ENCODE peak calls at places on chromosome 17, in nine cellular contexts. One of them, this sample, is unnamed.

GRCh38 chr17:51650202-51650601 is 389.9 kb downstream of the UTP18 start:
- DNase-seq in pancreas: no peak
- DNase-seq in breast epithelium: no peak
- DNase-seq in heart left ventricle: no peak
- DNase-seq in IMR-90: no peak
- DNase-seq in testis: no peak
- DNase-seq in GM23248: no peak
- DNase-seq in brain microvascular endothelial cell: no peak
- DNase-seq in adipocyte: no peak
- DNase-seq in this sample: no peak

GRCh38 chr17:10336393-10336792 is 36.4 kb downstream of the MYH13 start:
- DNase-seq in pancreas: no peak
- DNase-seq in breast epithelium: no peak
- DNase-seq in heart left ventricle: no peak
- DNase-seq in IMR-90: no peak
- DNase-seq in testis: no peak
- DNase-seq in GM23248: no peak
- DNase-seq in brain microvascular endothelial cell: no peak
- DNase-seq in adipocyte: no peak
- DNase-seq in this sample: no peak

GRCh38 chr17:68594552-68594951 is 6.6 kb downstream of the FAM20A start:
- DNase-seq in pancreas: no peak
- DNase-seq in breast epithelium: no peak
- DNase-seq in heart left ventricle: no peak
- DNase-seq in IMR-90: no peak
- DNase-seq in testis: no peak
- DNase-seq in GM23248: no peak
- DNase-seq in brain microvascular endothelial cell: no peak
- DNase-seq in adipocyte: no peak
- DNase-seq in this sample: no peak

GRCh38 chr17:17043668-17044226 is 1.5 kb downstream of the MPRIP start:
- DNase-seq in pancreas: no peak
- DNase-seq in breast epithelium: peak; percentile 47
- DNase-seq in heart left ventricle: no peak
- DNase-seq in IMR-90: peak; percentile 13
- DNase-seq in testis: no peak
- DNase-seq in GM23248: peak; percentile 36
- DNase-seq in brain microvascular endothelial cell: no peak
- DNase-seq in adipocyte: peak; percentile 52
- DNase-seq in this sample: peak; percentile 15

GRCh38 chr17:46795379-46795952 is 23.0 kb downstream of the WNT3 start:
- DNase-seq in pancreas: no peak
- DNase-seq in breast epithelium: no peak
- DNase-seq in heart left ventricle: no peak
- DNase-seq in IMR-90: no peak
- DNase-seq in testis: no peak
- DNase-seq in GM23248: peak; percentile 26
- DNase-seq in brain microvascular endothelial cell: peak; percentile 77
- DNase-seq in adipocyte: no peak
- DNase-seq in this sample: no peak

GRCh38 chr17:44083250-44083849 is 12.8 kb downstream of the G6PC3 start:
- DNase-seq in pancreas: no peak
- DNase-seq in breast epithelium: no peak
- DNase-seq in heart left ventricle: no peak
- DNase-seq in IMR-90: no peak
- DNase-seq in testis: no peak
- DNase-seq in GM23248: no peak
- DNase-seq in brain microvascular endothelial cell: no peak
- DNase-seq in adipocyte: no peak
- DNase-seq in this sample: peak; percentile 47

GRCh38 chr17:79810138-79811027 is 13.5 kb upstream of the CBX8 start:
- DNase-seq in pancreas: peak; percentile 69
- DNase-seq in breast epithelium: no peak
- DNase-seq in heart left ventricle: peak; percentile 71
- DNase-seq in IMR-90: peak; percentile 76
- DNase-seq in testis: peak; percentile 89
- DNase-seq in GM23248: peak; percentile 86
- DNase-seq in brain microvascular endothelial cell: peak; percentile 54
- DNase-seq in adipocyte: peak; percentile 79
- DNase-seq in this sample: peak; percentile 59

GRCh38 chr17:7552621-7553051 is 3.8 kb downstream of the TNFSF12 start:
- DNase-seq in pancreas: no peak
- DNase-seq in breast epithelium: no peak
- DNase-seq in heart left ventricle: no peak
- DNase-seq in IMR-90: no peak
- DNase-seq in testis: no peak
- DNase-seq in GM23248: no peak
- DNase-seq in brain microvascular endothelial cell: no peak
- DNase-seq in adipocyte: no peak
- DNase-seq in this sample: no peak

GRCh38 chr17:3318336-3318735 is 20.2 kb upstream of the OR3A1 start:
- DNase-seq in pancreas: no peak
- DNase-seq in breast epithelium: no peak
- DNase-seq in heart left ventricle: no peak
- DNase-seq in IMR-90: no peak
- DNase-seq in testis: no peak
- DNase-seq in GM23248: no peak
- DNase-seq in brain microvascular endothelial cell: no peak
- DNase-seq in adipocyte: no peak
- DNase-seq in this sample: peak; percentile 82

GRCh38 chr17:19833914-19834313 is 33.8 kb downstream of the ULK2 start:
- DNase-seq in pancreas: no peak
- DNase-seq in breast epithelium: no peak
- DNase-seq in heart left ventricle: no peak
- DNase-seq in IMR-90: peak; percentile 3
- DNase-seq in testis: no peak
- DNase-seq in GM23248: peak; percentile 7
- DNase-seq in brain microvascular endothelial cell: no peak
- DNase-seq in adipocyte: no peak
- DNase-seq in this sample: peak; percentile 18

GRCh38 chr17:76487451-76488192 is 13.6 kb downstream of the RHBDF2 start:
- DNase-seq in pancreas: no peak
- DNase-seq in breast epithelium: no peak
- DNase-seq in heart left ventricle: no peak
- DNase-seq in IMR-90: no peak
- DNase-seq in testis: no peak
- DNase-seq in GM23248: no peak
- DNase-seq in brain microvascular endothelial cell: no peak
- DNase-seq in adipocyte: no peak
- DNase-seq in this sample: no peak

GRCh38 chr17:74901353-74902145 is 8.1 kb upstream of the FADS6 start:
- DNase-seq in pancreas: no peak
- DNase-seq in breast epithelium: no peak
- DNase-seq in heart left ventricle: no peak
- DNase-seq in IMR-90: no peak
- DNase-seq in testis: no peak
- DNase-seq in GM23248: no peak
- DNase-seq in brain microvascular endothelial cell: no peak
- DNase-seq in adipocyte: no peak
- DNase-seq in this sample: no peak
- H3K27me3 ChIP-seq in pancreas: no peaks in the 10 kb centered on the region
- H3K27me3 ChIP-seq in breast epithelium: no peaks in the 10 kb centered on the region
- H3K27me3 ChIP-seq in heart left ventricle: peaks cover 9% of the 10 kb centered on the region
- H3K27me3 ChIP-seq in IMR-90: peaks cover 43% of the 10 kb centered on the region
- H3K27me3 ChIP-seq in testis: no peaks in the 10 kb centered on the region
- H3K27me3 ChIP-seq in GM23248: peaks cover 32% of the 10 kb centered on the region
- H3K27me3 ChIP-seq in brain microvascular endothelial cell: peaks cover 1% of the 10 kb centered on the region
- H3K27me3 ChIP-seq in adipocyte: peaks cover 46% of the 10 kb centered on the region
- H3K27me3 ChIP-seq in this sample: peaks cover under 1% of the 10 kb centered on the region

DNA sequence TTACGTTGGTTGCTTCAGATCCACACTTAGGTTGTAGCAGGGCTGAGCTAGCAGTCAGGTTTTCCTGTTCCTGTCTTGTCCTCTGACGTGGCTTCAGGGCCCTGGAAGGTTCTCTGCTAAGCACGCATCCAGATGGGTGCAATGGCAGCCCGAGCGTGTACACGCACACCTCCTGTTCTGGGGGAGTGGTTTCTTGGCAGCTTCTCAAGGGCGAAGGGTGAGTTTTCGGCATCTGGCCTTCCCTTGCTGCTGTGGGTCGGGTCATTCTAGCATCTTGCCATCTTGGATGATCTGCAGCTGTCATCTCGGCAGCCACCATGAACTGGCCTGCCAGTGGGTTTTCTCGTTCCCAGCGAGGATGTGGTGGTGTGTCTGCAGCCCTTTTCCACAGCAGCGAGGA is 10.5 kb downstream of the MSI2 start:
- DNase-seq in pancreas: no peak
- DNase-seq in breast epithelium: no peak
- DNase-seq in heart left ventricle: no peak
- DNase-seq in IMR-90: no peak
- DNase-seq in testis: no peak
- DNase-seq in GM23248: no peak
- DNase-seq in brain microvascular endothelial cell: no peak
- DNase-seq in adipocyte: no peak
- DNase-seq in this sample: no peak
- H3K36me3 ChIP-seq in pancreas: peaks cover 11% of the 10 kb centered on the region
- H3K36me3 ChIP-seq in breast epithelium: no peaks in the 10 kb centered on the region
- H3K36me3 ChIP-seq in heart left ventricle: peaks cover 7% of the 10 kb centered on the region
- H3K36me3 ChIP-seq in IMR-90: peaks cover 31% of the 10 kb centered on the region
- H3K36me3 ChIP-seq in testis: no peaks in the 10 kb centered on the region
- H3K36me3 ChIP-seq in GM23248: no peaks in the 10 kb centered on the region
- H3K36me3 ChIP-seq in brain microvascular endothelial cell: peaks cover 9% of the 10 kb centered on the region
- H3K36me3 ChIP-seq in adipocyte: peaks cover 12% of the 10 kb centered on the region
- H3K36me3 ChIP-seq in this sample: peaks cover 5% of the 10 kb centered on the region

DNA sequence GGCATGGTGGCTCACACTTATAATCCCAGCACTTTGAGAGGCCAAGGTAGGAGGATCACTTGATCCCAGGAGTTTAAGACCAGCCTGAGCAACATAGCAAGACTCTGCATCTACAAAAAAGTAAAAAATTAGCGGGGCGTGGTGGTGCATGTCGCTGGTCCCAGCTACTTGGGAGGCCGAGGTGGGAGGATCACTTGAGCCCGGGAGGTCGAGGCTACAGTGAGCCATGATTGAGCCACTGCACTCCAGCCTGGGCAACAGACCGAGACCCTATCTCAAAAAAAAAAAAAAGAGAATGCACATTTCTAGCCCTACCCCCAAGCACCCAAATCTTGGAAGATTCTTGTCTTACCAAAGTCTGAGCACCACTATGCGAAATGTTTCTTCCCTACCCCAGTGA is 15.6 kb upstream of the RHOT1 start:
- DNase-seq in pancreas: no peak
- DNase-seq in breast epithelium: no peak
- DNase-seq in heart left ventricle: no peak
- DNase-seq in IMR-90: no peak
- DNase-seq in testis: no peak
- DNase-seq in GM23248: no peak
- DNase-seq in brain microvascular endothelial cell: no peak
- DNase-seq in adipocyte: no peak
- DNase-seq in this sample: no peak
- H3K4me3 ChIP-seq in pancreas: no peak overlapping the region
- H3K4me3 ChIP-seq in breast epithelium: peak overlapping the region; percentile 47
- H3K4me3 ChIP-seq in heart left ventricle: no peak overlapping the region
- H3K4me3 ChIP-seq in IMR-90: no peak overlapping the region
- H3K4me3 ChIP-seq in testis: no peak overlapping the region
- H3K4me3 ChIP-seq in GM23248: peak overlapping the region; percentile 87
- H3K4me3 ChIP-seq in brain microvascular endothelial cell: no peak overlapping the region
- H3K4me3 ChIP-seq in adipocyte: peak overlapping the region; percentile 87
- H3K4me3 ChIP-seq in this sample: no peak overlapping the region

DNA sequence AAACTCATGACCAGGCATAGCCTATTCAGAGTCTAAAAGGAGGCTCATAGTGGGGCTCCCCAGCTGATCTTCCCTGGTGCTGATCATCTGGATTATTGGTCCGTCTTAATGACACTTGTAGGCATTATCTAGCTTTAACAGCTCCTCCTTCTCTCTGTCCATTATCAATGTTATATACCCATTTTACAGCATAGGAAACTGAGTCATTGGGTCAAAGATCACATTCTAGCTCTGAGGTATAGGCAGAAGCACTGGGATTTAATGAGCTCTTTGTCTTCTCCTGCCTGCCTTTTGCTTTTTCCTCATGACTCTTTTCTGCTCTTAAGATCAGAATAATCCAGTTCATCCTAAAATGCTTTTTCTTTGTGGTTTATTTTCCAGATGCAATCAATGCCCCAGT is 756 bp downstream of the CCL2 start:
- DNase-seq in pancreas: no peak
- DNase-seq in breast epithelium: no peak
- DNase-seq in heart left ventricle: no peak
- DNase-seq in IMR-90: no peak
- DNase-seq in testis: no peak
- DNase-seq in GM23248: no peak
- DNase-seq in brain microvascular endothelial cell: no peak
- DNase-seq in adipocyte: no peak
- DNase-seq in this sample: no peak
- H3K27me3 ChIP-seq in pancreas: no peaks in the 10 kb centered on the region
- H3K27me3 ChIP-seq in breast epithelium: no peaks in the 10 kb centered on the region
- H3K27me3 ChIP-seq in heart left ventricle: no peaks in the 10 kb centered on the region
- H3K27me3 ChIP-seq in IMR-90: no peaks in the 10 kb centered on the region
- H3K27me3 ChIP-seq in testis: no peaks in the 10 kb centered on the region
- H3K27me3 ChIP-seq in GM23248: no peaks in the 10 kb centered on the region
- H3K27me3 ChIP-seq in brain microvascular endothelial cell: no peaks in the 10 kb centered on the region
- H3K27me3 ChIP-seq in adipocyte: no peaks in the 10 kb centered on the region
- H3K27me3 ChIP-seq in this sample: no peaks in the 10 kb centered on the region

GRCh38 chr17:82056729-82057621 is 5.3 kb downstream of the GPS1 start:
- DNase-seq in pancreas: peak; percentile 33
- DNase-seq in breast epithelium: no peak
- DNase-seq in heart left ventricle: no peak
- DNase-seq in IMR-90: no peak
- DNase-seq in testis: no peak
- DNase-seq in GM23248: no peak
- DNase-seq in brain microvascular endothelial cell: no peak
- DNase-seq in adipocyte: no peak
- DNase-seq in this sample: no peak
- H3K36me3 ChIP-seq in pancreas: peaks cover 42% of the 10 kb centered on the region
- H3K36me3 ChIP-seq in breast epithelium: peaks cover 5% of the 10 kb centered on the region
- H3K36me3 ChIP-seq in heart left ventricle: no peaks in the 10 kb centered on the region
- H3K36me3 ChIP-seq in IMR-90: peaks cover 71% of the 10 kb centered on the region
- H3K36me3 ChIP-seq in testis: no peaks in the 10 kb centered on the region
- H3K36me3 ChIP-seq in GM23248: no peaks in the 10 kb centered on the region
- H3K36me3 ChIP-seq in brain microvascular endothelial cell: peaks cover 62% of the 10 kb centered on the region
- H3K36me3 ChIP-seq in adipocyte: peaks cover 78% of the 10 kb centered on the region
- H3K36me3 ChIP-seq in this sample: peaks cover 48% of the 10 kb centered on the region

DNA sequence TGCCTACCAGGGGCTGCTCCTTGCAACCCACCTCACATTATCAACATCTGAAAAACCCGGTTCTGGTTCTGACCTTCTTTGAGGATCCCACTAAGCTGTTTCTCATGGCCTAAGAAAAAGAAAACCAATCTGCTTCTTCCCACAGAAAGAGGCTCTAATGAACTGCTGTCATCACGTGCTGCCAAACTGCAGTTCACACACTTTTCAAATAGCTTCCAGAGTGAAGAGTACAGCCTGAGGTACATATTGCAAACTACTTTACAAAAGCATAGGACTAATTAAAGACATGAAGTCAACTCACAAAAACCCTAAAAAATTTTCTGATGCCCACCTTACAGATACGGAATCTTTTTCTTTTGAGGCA is 36.7 kb downstream of the SMG6 start:
- DNase-seq in pancreas: no peak
- DNase-seq in breast epithelium: no peak
- DNase-seq in heart left ventricle: no peak
- DNase-seq in IMR-90: no peak
- DNase-seq in testis: no peak
- DNase-seq in GM23248: no peak
- DNase-seq in brain microvascular endothelial cell: no peak
- DNase-seq in adipocyte: no peak
- DNase-seq in this sample: no peak
- H3K4me3 ChIP-seq in pancreas: no peak overlapping the region
- H3K4me3 ChIP-seq in breast epithelium: no peak overlapping the region
- H3K4me3 ChIP-seq in heart left ventricle: no peak overlapping the region
- H3K4me3 ChIP-seq in IMR-90: no peak overlapping the region
- H3K4me3 ChIP-seq in testis: no peak overlapping the region
- H3K4me3 ChIP-seq in GM23248: no peak overlapping the region
- H3K4me3 ChIP-seq in brain microvascular endothelial cell: no peak overlapping the region
- H3K4me3 ChIP-seq in adipocyte: no peak overlapping the region
- H3K4me3 ChIP-seq in this sample: no peak overlapping the region

This sample was measured in bronchial epithelial cell.